ENCODE peak calls at places on chromosomes 1 and 21, in six cellular contexts. One of them, this sample, is unnamed.

GRCh38 chr1:201562257-201562656 is 23.3 kb downstream of the NAV1 start:
- DNase-seq in tibial artery: no peak
- DNase-seq in NAMALWA: no peak
- DNase-seq in stimulated activated CD4-positive, alpha-beta T cell treated with anti-CD3 and anti-CD28 coated beads, Interleukin-12 subunit alpha, Interleukin-12 subunit beta, amount 100 ng/mL, for 4 hours: no peak
- DNase-seq in CD8-positive, alpha-beta memory T cell: no peak
- DNase-seq in germinal center: no peak
- DNase-seq in this sample: no peak

GRCh38 chr21:25887166-25887565 is 152.4 kb downstream of the GABPA start:
- DNase-seq in NAMALWA: no peak
- DNase-seq in stimulated activated CD4-positive, alpha-beta T cell treated with anti-CD3 and anti-CD28 coated beads, Interleukin-12 subunit alpha, Interleukin-12 subunit beta, amount 100 ng/mL, for 4 hours: no peak
- DNase-seq in CD8-positive, alpha-beta memory T cell: no peak
- DNase-seq in germinal center: no peak
- DNase-seq in tibial artery: no peak
- DNase-seq in this sample: no peak

GRCh38 chr1:21906173-21907078 is 30.7 kb downstream of the HSPG2 start:
- DNase-seq in stimulated activated CD4-positive, alpha-beta T cell treated with anti-CD3 and anti-CD28 coated beads, Interleukin-12 subunit alpha, Interleukin-12 subunit beta, amount 100 ng/mL, for 4 hours: no peak
- DNase-seq in tibial artery: peak; percentile 95
- DNase-seq in germinal center: no peak
- DNase-seq in CD8-positive, alpha-beta memory T cell: no peak
- DNase-seq in NAMALWA: no peak
- DNase-seq in this sample: peak; percentile 96

GRCh38 chr21:38244885-38245869 is 11.6 kb upstream of the KCNJ15 start:
- DNase-seq in germinal center: no peak
- DNase-seq in stimulated activated CD4-positive, alpha-beta T cell treated with anti-CD3 and anti-CD28 coated beads, Interleukin-12 subunit alpha, Interleukin-12 subunit beta, amount 100 ng/mL, for 4 hours: peak; percentile 40
- DNase-seq in tibial artery: no peak
- DNase-seq in NAMALWA: no peak
- DNase-seq in CD8-positive, alpha-beta memory T cell: no peak
- DNase-seq in this sample: no peak

GRCh38 chr1:58608297-58608696 is 31.2 kb upstream of the TACSTD2 start:
- DNase-seq in stimulated activated CD4-positive, alpha-beta T cell treated with anti-CD3 and anti-CD28 coated beads, Interleukin-12 subunit alpha, Interleukin-12 subunit beta, amount 100 ng/mL, for 4 hours: no peak
- DNase-seq in germinal center: no peak
- DNase-seq in NAMALWA: no peak
- DNase-seq in CD8-positive, alpha-beta memory T cell: no peak
- DNase-seq in tibial artery: no peak
- DNase-seq in this sample: no peak

GRCh38 chr1:4781646-4782045 is 127.2 kb downstream of the AJAP1 start:
- DNase-seq in NAMALWA: no peak
- DNase-seq in germinal center: no peak
- DNase-seq in CD8-positive, alpha-beta memory T cell: no peak
- DNase-seq in tibial artery: no peak
- DNase-seq in stimulated activated CD4-positive, alpha-beta T cell treated with anti-CD3 and anti-CD28 coated beads, Interleukin-12 subunit alpha, Interleukin-12 subunit beta, amount 100 ng/mL, for 4 hours: no peak
- DNase-seq in this sample: no peak

GRCh38 chr1:171245458-171246064 is 2.7 kb upstream of the FMO1 start:
- DNase-seq in tibial artery: no peak
- DNase-seq in NAMALWA: peak; percentile 76
- DNase-seq in CD8-positive, alpha-beta memory T cell: no peak
- DNase-seq in stimulated activated CD4-positive, alpha-beta T cell treated with anti-CD3 and anti-CD28 coated beads, Interleukin-12 subunit alpha, Interleukin-12 subunit beta, amount 100 ng/mL, for 4 hours: no peak
- DNase-seq in germinal center: peak; percentile 57
- DNase-seq in this sample: no peak

GRCh38 chr1:54614024-54614423 is 9.3 kb downstream of the FAM151A start:
- DNase-seq in CD8-positive, alpha-beta memory T cell: no peak
- DNase-seq in stimulated activated CD4-positive, alpha-beta T cell treated with anti-CD3 and anti-CD28 coated beads, Interleukin-12 subunit alpha, Interleukin-12 subunit beta, amount 100 ng/mL, for 4 hours: no peak
- DNase-seq in germinal center: no peak
- DNase-seq in NAMALWA: no peak
- DNase-seq in tibial artery: no peak
- DNase-seq in this sample: no peak

GRCh38 chr1:169368406-169368769 is 393 bp downstream of the BLZF1 start:
- DNase-seq in germinal center: peak; percentile 19
- DNase-seq in CD8-positive, alpha-beta memory T cell: peak; percentile 15
- DNase-seq in stimulated activated CD4-positive, alpha-beta T cell treated with anti-CD3 and anti-CD28 coated beads, Interleukin-12 subunit alpha, Interleukin-12 subunit beta, amount 100 ng/mL, for 4 hours: peak; percentile 17
- DNase-seq in tibial artery: no peak
- DNase-seq in NAMALWA: peak; percentile 50
- DNase-seq in this sample: no peak

GRCh38 chr1:111281411-111281810 is 9.2 kb upstream of the CHIA start:
- DNase-seq in NAMALWA: no peak
- DNase-seq in germinal center: no peak
- DNase-seq in tibial artery: no peak
- DNase-seq in stimulated activated CD4-positive, alpha-beta T cell treated with anti-CD3 and anti-CD28 coated beads, Interleukin-12 subunit alpha, Interleukin-12 subunit beta, amount 100 ng/mL, for 4 hours: no peak
- DNase-seq in CD8-positive, alpha-beta memory T cell: no peak
- DNase-seq in this sample: no peak

GRCh38 chr1:109944541-109944940 is 33.9 kb downstream of the CSF1 start:
- DNase-seq in stimulated activated CD4-positive, alpha-beta T cell treated with anti-CD3 and anti-CD28 coated beads, Interleukin-12 subunit alpha, Interleukin-12 subunit beta, amount 100 ng/mL, for 4 hours: no peak
- DNase-seq in germinal center: no peak
- DNase-seq in CD8-positive, alpha-beta memory T cell: no peak
- DNase-seq in tibial artery: no peak
- DNase-seq in NAMALWA: no peak
- DNase-seq in this sample: peak; percentile 82

GRCh38 chr1:179043907-179044306 is 18.2 kb downstream of the FAM20B start:
- DNase-seq in CD8-positive, alpha-beta memory T cell: no peak
- DNase-seq in NAMALWA: no peak
- DNase-seq in stimulated activated CD4-positive, alpha-beta T cell treated with anti-CD3 and anti-CD28 coated beads, Interleukin-12 subunit alpha, Interleukin-12 subunit beta, amount 100 ng/mL, for 4 hours: no peak
- DNase-seq in tibial artery: no peak
- DNase-seq in germinal center: no peak
- DNase-seq in this sample: no peak

GRCh38 chr1:177969825-177970371 is at the start of gene SEC16B:
- DNase-seq in NAMALWA: no peak
- DNase-seq in stimulated activated CD4-positive, alpha-beta T cell treated with anti-CD3 and anti-CD28 coated beads, Interleukin-12 subunit alpha, Interleukin-12 subunit beta, amount 100 ng/mL, for 4 hours: no peak
- DNase-seq in germinal center: no peak
- DNase-seq in tibial artery: no peak
- DNase-seq in CD8-positive, alpha-beta memory T cell: no peak
- DNase-seq in this sample: no peak

GRCh38 chr1:149885364-149886111 is 13.8 kb upstream of the BOLA1 start:
- DNase-seq in tibial artery: peak; percentile 95
- DNase-seq in CD8-positive, alpha-beta memory T cell: peak; percentile 51
- DNase-seq in germinal center: peak; percentile 68
- DNase-seq in NAMALWA: peak; percentile 97
- DNase-seq in stimulated activated CD4-positive, alpha-beta T cell treated with anti-CD3 and anti-CD28 coated beads, Interleukin-12 subunit alpha, Interleukin-12 subunit beta, amount 100 ng/mL, for 4 hours: peak; percentile 42
- DNase-seq in this sample: peak; percentile 95

GRCh38 chr1:36764796-36765195 is 269.5 kb downstream of the GRIK3 start:
- DNase-seq in NAMALWA: no peak
- DNase-seq in tibial artery: no peak
- DNase-seq in stimulated activated CD4-positive, alpha-beta T cell treated with anti-CD3 and anti-CD28 coated beads, Interleukin-12 subunit alpha, Interleukin-12 subunit beta, amount 100 ng/mL, for 4 hours: no peak
- DNase-seq in germinal center: no peak
- DNase-seq in CD8-positive, alpha-beta memory T cell: no peak
- DNase-seq in this sample: no peak

GRCh38 chr1:89822109-89822962 is 1.5 kb downstream of the LRRC8D start:
- DNase-seq in CD8-positive, alpha-beta memory T cell: no peak
- DNase-seq in stimulated activated CD4-positive, alpha-beta T cell treated with anti-CD3 and anti-CD28 coated beads, Interleukin-12 subunit alpha, Interleukin-12 subunit beta, amount 100 ng/mL, for 4 hours: no peak
- DNase-seq in germinal center: no peak
- DNase-seq in tibial artery: no peak
- DNase-seq in NAMALWA: peak; percentile 45
- DNase-seq in this sample: no peak

GRCh38 chr1:53189061-53189460 is 7.6 kb upstream of the CPT2 start:
- DNase-seq in tibial artery: no peak
- DNase-seq in NAMALWA: no peak
- DNase-seq in CD8-positive, alpha-beta memory T cell: no peak
- DNase-seq in stimulated activated CD4-positive, alpha-beta T cell treated with anti-CD3 and anti-CD28 coated beads, Interleukin-12 subunit alpha, Interleukin-12 subunit beta, amount 100 ng/mL, for 4 hours: no peak
- DNase-seq in germinal center: no peak
- DNase-seq in this sample: no peak

GRCh38 chr1:21669287-21670058 is at the start of gene RAP1GAP:
- DNase-seq in CD8-positive, alpha-beta memory T cell: no peak
- DNase-seq in tibial artery: no peak
- DNase-seq in stimulated activated CD4-positive, alpha-beta T cell treated with anti-CD3 and anti-CD28 coated beads, Interleukin-12 subunit alpha, Interleukin-12 subunit beta, amount 100 ng/mL, for 4 hours: no peak
- DNase-seq in NAMALWA: no peak
- DNase-seq in germinal center: no peak
- DNase-seq in this sample: no peak